ENCODE peak calls at places on chromosome 18, in eight cellular contexts. L is fibroblast of pulmonary artery; Q is GM13977; G is dorsolateral prefrontal cortex; T is activated CD8-positive, alpha-beta T cell treated with anti-CD3 and anti-CD28 coated beads for 36 hours; R is Calu3; N is upper lobe of left lung; M is stomach. W is an unnamed sample.

GRCh38 chr18:46621871-46622270 is 35.1 kb downstream of the LOXHD1 start:
- DNase-seq in L (no peak), Q (no peak), G (no peak), T (no peak), R (no peak), N (no peak), M (no peak), W (no peak)

GRCh38 chr18:55856191-55856590 is 268.2 kb upstream of the TCF4 start:
- DNase-seq in L (peak; percentile 73), Q (no peak), G (no peak), T (no peak), R (peak; percentile 40), N (no peak), M (no peak), W (no peak)

GRCh38 chr18:73693091-73693490 is 454.5 kb downstream of the FBXO15 start:
- DNase-seq in L (no peak), Q (no peak), G (no peak), T (no peak), R (no peak), N (no peak), M (no peak), W (no peak)

GRCh38 chr18:3703732-3704176 is 253.8 kb downstream of the TGIF1 start:
- DNase-seq in L (peak; percentile 83), Q (peak; percentile 26), G (peak; percentile 28), T (peak; percentile 45), R (peak; percentile 74), N (peak; percentile 47), M (peak; percentile 76), W (peak; percentile 56)

GRCh38 chr18:35740616-35741015 is 159.1 kb downstream of the GALNT1 start:
- DNase-seq in L (no peak), Q (no peak), G (no peak), T (no peak), R (no peak), N (no peak), M (no peak), W (no peak)

GRCh38 chr18:49081511-49082146 is 130.9 kb upstream of the SMAD7 start:
- DNase-seq in L (no peak), Q (peak; percentile 21), G (no peak), T (no peak), R (no peak), N (no peak), M (no peak), W (no peak)

GRCh38 chr18:46556590-46557206 is 100.3 kb downstream of the LOXHD1 start:
- DNase-seq in L (no peak), Q (no peak), G (no peak), T (no peak), R (no peak), N (no peak), M (no peak), W (no peak)

GRCh38 chr18:76564636-76565237 is 69.7 kb upstream of the ZNF516 start:
- DNase-seq in L (no peak), Q (no peak), G (no peak), T (no peak), R (no peak), N (no peak), M (no peak), W (no peak)

GRCh38 chr18:63148449-63149199 is 170.9 kb downstream of the BCL2 start:
- DNase-seq in L (peak; percentile 78), Q (no peak), G (no peak), T (no peak), R (no peak), N (no peak), M (no peak), W (no peak)

GRCh38 chr18:42784612-42785011 is 330.9 kb downstream of the RIT2 start:
- DNase-seq in L (no peak), Q (no peak), G (no peak), T (no peak), R (no peak), N (no peak), M (no peak), W (no peak)

GRCh38 chr18:38981382-38981781 is 1415.8 kb upstream of the CELF4 start:
- DNase-seq in L (no peak), Q (no peak), G (no peak), T (no peak), R (no peak), N (no peak), M (no peak), W (no peak)

GRCh38 chr18:76494181-76494540 is 881 bp downstream of the ZNF516 start:
- DNase-seq in L (peak; percentile 42), Q (no peak), G (no peak), T (peak; percentile 36), R (no peak), N (peak; percentile 46), M (no peak), W (peak; percentile 43)

GRCh38 chr18:57210101-57210661 is 63.3 kb downstream of the BOD1L2 start:
- DNase-seq in L (peak; percentile 67), Q (no peak), G (no peak), T (peak; percentile 10), R (peak; percentile 84), N (no peak), M (peak; percentile 44), W (peak; percentile 6)

GRCh38 chr18:3790702-3791101 is 340.7 kb downstream of the TGIF1 start:
- DNase-seq in L (peak; percentile 55), Q (no peak), G (no peak), T (no peak), R (no peak), N (no peak), M (no peak), W (no peak)

GRCh38 chr18:3401669-3402620 is 48.0 kb upstream of the TGIF1 start:
- DNase-seq in L (no peak), Q (peak; percentile 73), G (no peak), T (no peak), R (no peak), N (no peak), M (no peak), W (no peak)

GRCh38 chr18:24009651-24010333 is 4.8 kb upstream of the TTC39C start:
- DNase-seq in L (no peak), Q (no peak), G (no peak), T (peak; percentile 68), R (no peak), N (no peak), M (no peak), W (no peak)

GRCh38 chr18:75612491-75612890 is 185.0 kb upstream of the SMIM21 start:
- DNase-seq in L (no peak), Q (no peak), G (no peak), T (no peak), R (no peak), N (no peak), M (no peak), W (no peak)

GRCh38 chr18:35971661-35972196 is 750 bp upstream of the RMP24 start:
- DNase-seq in L (no peak), Q (no peak), G (no peak), T (no peak), R (no peak), N (no peak), M (no peak), W (no peak)

GRCh38 chr18:3541549-3542386 is 91.8 kb downstream of the TGIF1 start:
- DNase-seq in L (no peak), Q (peak; percentile 72), G (no peak), T (peak; percentile 51), R (peak; percentile 21), N (no peak), M (no peak), W (no peak)

GRCh38 chr18:37299471-37300304 is 265.9 kb downstream of the CELF4 start:
- DNase-seq in L (peak; percentile 99), Q (no peak), G (peak; percentile 43), T (no peak), R (peak; percentile 93), N (peak; percentile 87), M (peak; percentile 85), W (no peak)

GRCh38 chr18:28248653-28249052 is 71.7 kb upstream of the CDH2 start:
- DNase-seq in L (no peak), Q (no peak), G (no peak), T (no peak), R (no peak), N (no peak), M (no peak), W (no peak)

GRCh38 chr18:27413495-27414401 is 228.6 kb upstream of the CHST9 start:
- DNase-seq in L (peak; percentile 63), Q (no peak), G (no peak), T (no peak), R (no peak), N (no peak), M (no peak), W (no peak)

GRCh38 chr18:70380915-70381896 is 92.4 kb downstream of the SOCS6 start:
- DNase-seq in L (no peak), Q (no peak), G (peak; percentile 57), T (peak; percentile 13), R (peak; percentile 90), N (no peak), M (no peak), W (peak; percentile 42)

GRCh38 chr18:50097702-50098101 is 97.2 kb downstream of the MYO5B start:
- DNase-seq in L (no peak), Q (no peak), G (no peak), T (no peak), R (peak; percentile 85), N (peak; percentile 29), M (peak; percentile 73), W (no peak)

DNA sequence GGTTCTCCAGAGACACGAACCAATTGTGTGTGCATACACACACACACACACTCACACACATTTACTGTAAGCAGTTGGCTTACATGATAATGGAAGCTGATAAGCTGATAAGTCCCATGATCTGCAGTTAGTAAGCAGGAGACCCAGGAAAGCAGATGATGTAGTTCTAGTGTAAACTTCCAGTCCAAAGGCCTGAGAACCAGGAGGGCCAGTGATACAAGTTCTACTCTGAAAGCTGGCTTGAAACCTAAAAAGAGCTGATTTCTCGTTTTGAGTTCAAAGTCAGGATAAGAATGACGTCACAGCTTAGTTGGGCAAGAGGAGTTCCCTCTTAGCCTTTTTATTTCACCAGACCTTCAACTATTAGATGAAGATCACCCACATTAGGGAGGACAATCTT is 558.8 kb upstream of the PIK3C3 start:
- DNase-seq in L (no peak), Q (no peak), G (no peak), T (no peak), R (no peak), N (no peak), M (no peak), W (no peak)
- TF ChIP-seq CTCF in L (no peak), Q (no peak), G (no peak), T (no peak), R (no peak), N (no peak), M (no peak), W (no peak)

GRCh38 chr18:59848002-59848401 is 51.8 kb upstream of the PMAIP1 start:
- DNase-seq in L (no peak), Q (peak; percentile 62), G (no peak), T (peak; percentile 4), R (no peak), N (no peak), M (no peak), W (no peak)
- TF ChIP-seq CTCF in L (no peak), Q (no peak), G (no peak), T (no peak), R (no peak), N (no peak), M (no peak), W (no peak)

GRCh38 chr18:61432590-61432989 is 99.4 kb downstream of the CDH20 start:
- DNase-seq in L (no peak), Q (no peak), G (no peak), T (no peak), R (no peak), N (no peak), M (no peak), W (no peak)

GRCh38 chr18:61435064-61435652 is 101.9 kb downstream of the CDH20 start:
- DNase-seq in L (peak; percentile 11), Q (peak; percentile 3), G (no peak), T (peak; percentile 2), R (peak; percentile 23), N (no peak), M (no peak), W (no peak)
- TF ChIP-seq CTCF in L (peak; percentile 60), Q (peak; percentile 53), G (peak; percentile 68), T (peak; percentile 54), R (peak; percentile 56), N (peak; percentile 6), M (no peak), W (peak; percentile 71)

GRCh38 chr18:78984941-78985784 is 5.5 kb downstream of the SALL3 start:
- DNase-seq in L (peak; percentile 29), Q (no peak), G (no peak), T (peak; percentile 55), R (no peak), N (peak; percentile 50), M (no peak), W (peak; percentile 28)
- TF ChIP-seq CTCF in L (no peak), Q (peak; percentile 58), G (no peak), T (no peak), R (no peak), N (peak; percentile 28), M (no peak), W (peak; percentile 49)

W was measured in neural crest cell.